ENCODE peak calls at places on chromosomes 1 and 21, in five cellular contexts. L, U, Y, B and G are unnamed samples.

GRCh38 chr1:221834698-221835538 is 93.0 kb upstream of the DUSP10 start:
- DNase-seq in L (no peak), B (no peak), U (no peak), Y (no peak), G (no peak)

GRCh38 chr1:36359911-36360310 is 25.8 kb downstream of the STK40 start:
- DNase-seq in U (no peak), B (no peak), L (no peak), Y (no peak), G (no peak)

GRCh38 chr1:241269116-241269515 is 87.9 kb downstream of the RGS7 start:
- DNase-seq in B (no peak), Y (no peak), L (no peak), U (peak), G (no peak)

GRCh38 chr1:244460195-244460594 is 878 bp upstream of the CATSPERE start:
- DNase-seq in Y (no peak), B (no peak), U (no peak), L (no peak), G (peak)

GRCh38 chr1:235952950-235953615 is 86.4 kb upstream of the LYST start:
- DNase-seq in U (no peak), B (no peak), L (no peak), Y (no peak), G (no peak)

GRCh38 chr1:22229374-22229773 is 86.5 kb upstream of the WNT4 start:
- DNase-seq in L (peak), Y (no peak), U (no peak), B (no peak), G (no peak)

GRCh38 chr1:240294566-240294965 is 202.9 kb downstream of the FMN2 start:
- DNase-seq in U (peak), Y (no peak), L (no peak), B (no peak), G (no peak)

GRCh38 chr1:200445213-200445612 is 35.4 kb upstream of the ZNF281 start:
- DNase-seq in B (no peak), Y (no peak), L (no peak), U (no peak), G (no peak)

GRCh38 chr1:152459596-152460528 is 45.8 kb upstream of the CRNN start:
- DNase-seq in Y (peak), B (no peak), L (peak), U (peak), G (peak)

GRCh38 chr1:234603221-234604204 is 6.5 kb downstream of the IRF2BP2 start:
- DNase-seq in U (no peak), L (no peak), B (no peak), Y (no peak), G (no peak)

GRCh38 chr1:102318104-102318806 is 321.5 kb upstream of the OLFM3 start:
- DNase-seq in L (no peak), Y (no peak), U (no peak), B (no peak), G (no peak)

GRCh38 chr1:91777630-91778300 is 108.2 kb downstream of the TGFBR3 start:
- DNase-seq in L (no peak), Y (no peak), U (no peak), B (no peak), G (no peak)

GRCh38 chr21:45750924-45751323 is 107.4 kb downstream of the PCBP3 start:
- DNase-seq in B (no peak), U (no peak), Y (no peak), L (no peak), G (no peak)

GRCh38 chr1:58968360-58968952 is 184.6 kb upstream of the JUN start:
- DNase-seq in L (no peak), U (no peak), B (no peak), Y (no peak), G (peak)

GRCh38 chr1:180928272-180929230 is 15.9 kb downstream of the KIAA1614 start:
- DNase-seq in B (no peak), L (no peak), Y (no peak), U (no peak), G (no peak)

GRCh38 chr21:25103500-25104207 is 503.6 kb downstream of the MRPL39 start:
- DNase-seq in L (no peak), B (no peak), U (no peak), Y (no peak), G (no peak)

GRCh38 chr1:186476306-186477040 is 15.6 kb upstream of the PDC start:
- DNase-seq in B (no peak), L (no peak), U (no peak), Y (no peak), G (no peak)

GRCh38 chr1:22700121-22700520 is 10.5 kb upstream of the EPHB2 start:
- DNase-seq in L (no peak), Y (no peak), B (no peak), U (no peak), G (no peak)

GRCh38 chr1:212224102-212224501 is 61.1 kb upstream of the PPP2R5A start:
- DNase-seq in Y (no peak), L (no peak), U (no peak), B (no peak), G (no peak)